ENCODE peak calls at places on chromosome 5, in five cellular contexts. J is coronary artery, I is NCI-H1092, R is NCI-H345, Y is Right ventricle myocardium superior. L is an unnamed sample.

GRCh38 chr5:84642795-84643194 is 258.1 kb upstream of the EDIL3 start:
- DNase-seq in J (no peak), I (no peak), R (no peak), Y (no peak), L (no peak)

GRCh38 chr5:37717613-37718431 is 122.0 kb downstream of the GDNF start:
- DNase-seq in J (no peak), I (peak), R (peak), Y (no peak), L (peak)

GRCh38 chr5:87195104-87195581 is 72.5 kb upstream of the RASA1 start:
- DNase-seq in J (no peak), I (no peak), R (no peak), Y (no peak), L (no peak)

GRCh38 chr5:40273936-40274335 is 405.8 kb upstream of the PTGER4 start:
- DNase-seq in J (no peak), I (no peak), R (no peak), Y (no peak), L (no peak)

GRCh38 chr5:172777381-172778222 is 6.6 kb upstream of the DUSP1 start:
- DNase-seq in J (peak), I (no peak), R (peak), Y (peak), L (no peak)

GRCh38 chr5:177094224-177095087 is 7.7 kb downstream of the FGFR4 start:
- DNase-seq in J (peak), I (no peak), R (no peak), Y (peak), L (no peak)

GRCh38 chr5:167934561-167934971 is 356.9 kb upstream of the WWC1 start:
- DNase-seq in J (no peak), I (no peak), R (no peak), Y (peak), L (no peak)

GRCh38 chr5:90398726-90399125 is 10.8 kb downstream of the CETN3 start:
- DNase-seq in J (no peak), I (no peak), R (no peak), Y (no peak), L (no peak)

GRCh38 chr5:82349651-82350050 is 71.5 kb upstream of the RPS23 start:
- DNase-seq in J (no peak), I (no peak), R (no peak), Y (no peak), L (no peak)

GRCh38 chr5:122858451-122858850 is 13.0 kb downstream of the SNX24 start:
- DNase-seq in J (no peak), I (no peak), R (peak), Y (no peak), L (no peak)

GRCh38 chr5:154157483-154158378 is 32.8 kb upstream of the GALNT10 start:
- DNase-seq in J (no peak), I (no peak), R (no peak), Y (no peak), L (no peak)

GRCh38 chr5:3281346-3281745 is 314.3 kb upstream of the IRX1 start:
- DNase-seq in J (no peak), I (no peak), R (no peak), Y (no peak), L (no peak)

GRCh38 chr5:113053614-113054013 is 77.0 kb downstream of the DCP2 start:
- DNase-seq in J (no peak), I (no peak), R (no peak), Y (no peak), L (no peak)

GRCh38 chr5:141040093-141040762 is 10.9 kb upstream of the PCDHB1 start:
- DNase-seq in J (no peak), I (peak), R (peak), Y (no peak), L (peak)

GRCh38 chr5:54556136-54556535 is 38.6 kb downstream of the SNX18 start:
- DNase-seq in J (no peak), I (no peak), R (no peak), Y (no peak), L (no peak)

GRCh38 chr5:136212252-136212721 is 19.3 kb upstream of the SMIM32 start:
- DNase-seq in J (no peak), I (peak), R (peak), Y (peak), L (no peak)

GRCh38 chr5:90233496-90233895 is 176.1 kb downstream of the CETN3 start:
- DNase-seq in J (no peak), I (no peak), R (no peak), Y (no peak), L (no peak)

GRCh38 chr5:14032944-14033343 is 88.5 kb upstream of the DNAH5 start:
- DNase-seq in J (no peak), I (no peak), R (no peak), Y (no peak), L (no peak)

GRCh38 chr5:135977375-135977928 is 22.7 kb upstream of the LECT2 start:
- DNase-seq in J (no peak), I (no peak), R (no peak), Y (peak), L (no peak)

GRCh38 chr5:126594077-126594476 is 942 bp downstream of the ALDH7A1 start:
- DNase-seq in J (no peak), I (no peak), R (no peak), Y (no peak), L (no peak)